ENCODE peak calls at places on chromosome 12, in ten cellular contexts. B is HEK293T; W is left colon; Z is tibial artery; V is left ventricle myocardium inferior; Y is transverse colon; L is stimulated activated CD8-positive, alpha-beta memory T cell treated with anti-CD3 and anti-CD28 coated beads, Interleukin-2, amount 100 ng/mL, for 1 hour; J is fibroblast of mammary gland; M is CD4-positive, alpha-beta memory T cell; Q is activated naive CD4-positive, alpha-beta T cell treated with anti-CD3 and anti-CD28 coated beads, Interleukin-2, amount 10 ng/mL, durations not matched to agents 7 days and 5 days. O is an unnamed sample.

GRCh38 chr12:108237272-108237671 is 101.8 kb downstream of the CMKLR1 start:
- DNase-seq in B (peak; percentile 30), W (no peak), Z (no peak), V (no peak), Y (no peak), L (no peak), J (peak; percentile 1), M (no peak), Q (no peak), O (no peak)

GRCh38 chr12:56766535-56766934 is 3.4 kb downstream of the HSD17B6 start:
- DNase-seq in B (no peak), W (no peak), Z (no peak), V (no peak), Y (no peak), L (no peak), J (no peak), M (no peak), Q (no peak), O (no peak)

GRCh38 chr12:118397693-118398440 is 21.5 kb downstream of the SUDS3 start:
- DNase-seq in B (no peak), W (no peak), Z (no peak), V (no peak), Y (no peak), L (no peak), J (no peak), M (no peak), Q (no peak), O (no peak)

GRCh38 chr12:9039397-9039977 is 50.1 kb downstream of the KLRG1 start:
- DNase-seq in B (peak; percentile 58), W (no peak), Z (no peak), V (no peak), Y (no peak), L (no peak), J (peak; percentile 50), M (peak; percentile 72), Q (peak; percentile 32), O (peak; percentile 37)

GRCh38 chr12:64318605-64319004 is 72.0 kb downstream of the C12orf56 start:
- DNase-seq in B (no peak), W (no peak), Z (no peak), V (no peak), Y (no peak), L (no peak), J (peak; percentile 44), M (no peak), Q (no peak), O (no peak)

GRCh38 chr12:116650062-116650461 is 87.8 kb downstream of the SPRING1 start:
- DNase-seq in B (no peak), W (no peak), Z (no peak), V (no peak), Y (no peak), L (no peak), J (no peak), M (no peak), Q (no peak), O (no peak)

GRCh38 chr12:73833746-73834145 is 703.9 kb upstream of the ATXN7L3B start:
- DNase-seq in B (no peak), W (no peak), Z (no peak), V (no peak), Y (no peak), L (no peak), J (no peak), M (no peak), Q (no peak), O (no peak)

GRCh38 chr12:48779869-48780268 is 9.0 kb downstream of the ADCY6 start:
- DNase-seq in B (no peak), W (no peak), Z (peak; percentile 62), V (peak; percentile 68), Y (no peak), L (no peak), J (peak; percentile 77), M (no peak), Q (no peak), O (no peak)

GRCh38 chr12:126482238-126482889 is 1417.1 kb downstream of the AACS start:
- DNase-seq in B (no peak), W (no peak), Z (no peak), V (no peak), Y (no peak), L (no peak), J (no peak), M (no peak), Q (no peak), O (no peak)

GRCh38 chr12:107884769-107885694 is 110.5 kb downstream of the ASCL4 start:
- DNase-seq in B (peak; percentile 68), W (no peak), Z (no peak), V (no peak), Y (peak; percentile 60), L (no peak), J (peak; percentile 54), M (peak; percentile 20), Q (peak; percentile 61), O (peak; percentile 37)

GRCh38 chr12:20631711-20632110 is 63.4 kb upstream of the SLCO1C1 start:
- DNase-seq in B (no peak), W (no peak), Z (no peak), V (no peak), Y (no peak), L (no peak), J (peak; percentile 44), M (no peak), Q (no peak), O (no peak)

GRCh38 chr12:47411961-47412360 is 293.9 kb downstream of the RPAP3 start:
- DNase-seq in B (no peak), W (no peak), Z (no peak), V (no peak), Y (no peak), L (no peak), J (no peak), M (no peak), Q (no peak), O (no peak)

GRCh38 chr12:28708918-28709371 is 440.1 kb upstream of the FAR2 start:
- DNase-seq in B (no peak), W (no peak), Z (peak; percentile 43), V (no peak), Y (no peak), L (no peak), J (peak; percentile 63), M (no peak), Q (no peak), O (no peak)

GRCh38 chr12:116406529-116406928 is 129.0 kb upstream of the MED13L start:
- DNase-seq in B (peak; percentile 85), W (peak; percentile 83), Z (peak; percentile 98), V (peak; percentile 92), Y (peak; percentile 69), L (no peak), J (peak; percentile 96), M (no peak), Q (no peak), O (peak; percentile 11)

O was measured in Jurkat, Clone E6-1.